ENCODE peak calls at places on chromosomes 2 and 18, in eight cellular contexts. One of them, this sample, is unnamed.
A peak's percentile ranks its signal among the peaks of the same experiment; 100 is the strongest.

GRCh38 chr2:240713928-240714746 is 22.5 kb downstream of the AQP12A start:
- DNase-seq in brain microvascular endothelial cell: no peak
- DNase-seq in bronchial epithelial cell: no peak
- DNase-seq in AG10803: no peak
- DNase-seq in lower lobe of right lung: no peak
- DNase-seq in heart left ventricle: peak; percentile 33
- DNase-seq in GM23338: no peak
- DNase-seq in stomach: no peak
- DNase-seq in this sample: no peak

GRCh38 chr2:108786008-108786353 is 590 bp upstream of the CCDC138 start:
- DNase-seq in stomach: no peak
- DNase-seq in heart left ventricle: no peak
- DNase-seq in AG10803: peak; percentile 26
- DNase-seq in brain microvascular endothelial cell: no peak
- DNase-seq in GM23338: no peak
- DNase-seq in lower lobe of right lung: no peak
- DNase-seq in bronchial epithelial cell: no peak
- DNase-seq in this sample: no peak

GRCh38 chr18:48590678-48591077 is 51.8 kb downstream of the CTIF start:
- DNase-seq in lower lobe of right lung: no peak
- DNase-seq in AG10803: peak; percentile 93
- DNase-seq in GM23338: no peak
- DNase-seq in heart left ventricle: no peak
- DNase-seq in brain microvascular endothelial cell: peak; percentile 95
- DNase-seq in stomach: no peak
- DNase-seq in bronchial epithelial cell: peak; percentile 69
- DNase-seq in this sample: peak; percentile 65

GRCh38 chr2:216596234-216596985 is 36.8 kb upstream of the IGFBP2 start:
- DNase-seq in GM23338: no peak
- DNase-seq in bronchial epithelial cell: no peak
- DNase-seq in AG10803: peak; percentile 95
- DNase-seq in stomach: no peak
- DNase-seq in lower lobe of right lung: no peak
- DNase-seq in brain microvascular endothelial cell: peak; percentile 66
- DNase-seq in heart left ventricle: no peak
- DNase-seq in this sample: peak; percentile 94

GRCh38 chr2:224195954-224196571 is 157.0 kb upstream of the SERPINE2 start:
- DNase-seq in brain microvascular endothelial cell: no peak
- DNase-seq in AG10803: no peak
- DNase-seq in stomach: no peak
- DNase-seq in GM23338: no peak
- DNase-seq in bronchial epithelial cell: no peak
- DNase-seq in heart left ventricle: no peak
- DNase-seq in lower lobe of right lung: no peak
- DNase-seq in this sample: no peak

GRCh38 chr2:40658917-40659316 is 207.0 kb upstream of the SLC8A1 start:
- DNase-seq in brain microvascular endothelial cell: peak; percentile 35
- DNase-seq in bronchial epithelial cell: peak; percentile 18
- DNase-seq in AG10803: peak; percentile 29
- DNase-seq in heart left ventricle: no peak
- DNase-seq in stomach: no peak
- DNase-seq in GM23338: peak; percentile 63
- DNase-seq in lower lobe of right lung: no peak
- DNase-seq in this sample: peak; percentile 8

GRCh38 chr2:119744335-119744939 is 15.3 kb upstream of the PTPN4 start:
- DNase-seq in bronchial epithelial cell: peak; percentile 94
- DNase-seq in stomach: peak; percentile 53
- DNase-seq in GM23338: no peak
- DNase-seq in heart left ventricle: no peak
- DNase-seq in lower lobe of right lung: peak; percentile 53
- DNase-seq in AG10803: no peak
- DNase-seq in brain microvascular endothelial cell: no peak
- DNase-seq in this sample: no peak

GRCh38 chr18:54939375-54939917 is 19.8 kb downstream of the CCDC68 start:
- DNase-seq in AG10803: peak; percentile 5
- DNase-seq in brain microvascular endothelial cell: no peak
- DNase-seq in heart left ventricle: no peak
- DNase-seq in GM23338: no peak
- DNase-seq in lower lobe of right lung: no peak
- DNase-seq in stomach: no peak
- DNase-seq in bronchial epithelial cell: no peak
- DNase-seq in this sample: peak; percentile 56

GRCh38 chr2:72892506-72893173 is 5.4 kb downstream of the SPR start:
- DNase-seq in heart left ventricle: peak; percentile 81
- DNase-seq in stomach: peak; percentile 80
- DNase-seq in GM23338: peak; percentile 87
- DNase-seq in bronchial epithelial cell: peak; percentile 59
- DNase-seq in AG10803: peak; percentile 77
- DNase-seq in lower lobe of right lung: peak; percentile 79
- DNase-seq in brain microvascular endothelial cell: peak; percentile 40
- DNase-seq in this sample: peak; percentile 64

GRCh38 chr18:29181151-29181901 is 1004.4 kb upstream of the CDH2 start:
- DNase-seq in GM23338: no peak
- DNase-seq in AG10803: peak; percentile 97
- DNase-seq in lower lobe of right lung: no peak
- DNase-seq in heart left ventricle: no peak
- DNase-seq in stomach: no peak
- DNase-seq in bronchial epithelial cell: peak; percentile 82
- DNase-seq in brain microvascular endothelial cell: peak; percentile 77
- DNase-seq in this sample: peak; percentile 89

GRCh38 chr2:152647417-152648010 is 69.7 kb downstream of the PRPF40A start:
- DNase-seq in stomach: peak; percentile 81
- DNase-seq in lower lobe of right lung: peak; percentile 59
- DNase-seq in brain microvascular endothelial cell: no peak
- DNase-seq in heart left ventricle: peak; percentile 68
- DNase-seq in bronchial epithelial cell: peak; percentile 13
- DNase-seq in AG10803: peak; percentile 67
- DNase-seq in GM23338: peak; percentile 24
- DNase-seq in this sample: peak; percentile 38

GRCh38 chr2:128282976-128283810 is 35.5 kb downstream of the HS6ST1 start:
- DNase-seq in lower lobe of right lung: peak; percentile 44
- DNase-seq in heart left ventricle: peak; percentile 53
- DNase-seq in bronchial epithelial cell: no peak
- DNase-seq in AG10803: no peak
- DNase-seq in stomach: no peak
- DNase-seq in GM23338: no peak
- DNase-seq in brain microvascular endothelial cell: no peak
- DNase-seq in this sample: no peak

GRCh38 chr2:238425979-238426567 is 654 bp upstream of the ASB1 start:
- DNase-seq in heart left ventricle: no peak
- DNase-seq in brain microvascular endothelial cell: peak; percentile 92
- DNase-seq in stomach: peak; percentile 25
- DNase-seq in AG10803: peak; percentile 43
- DNase-seq in GM23338: peak; percentile 55
- DNase-seq in bronchial epithelial cell: peak; percentile 32
- DNase-seq in lower lobe of right lung: no peak
- DNase-seq in this sample: peak; percentile 30

GRCh38 chr2:197042613-197043248 is 116.2 kb upstream of the PGAP1 start:
- DNase-seq in bronchial epithelial cell: no peak
- DNase-seq in stomach: no peak
- DNase-seq in heart left ventricle: no peak
- DNase-seq in GM23338: no peak
- DNase-seq in AG10803: no peak
- DNase-seq in brain microvascular endothelial cell: no peak
- DNase-seq in lower lobe of right lung: no peak
- DNase-seq in this sample: no peak

GRCh38 chr2:121185571-121186074 is 99.4 kb downstream of the TFCP2L1 start:
- DNase-seq in brain microvascular endothelial cell: no peak
- DNase-seq in GM23338: no peak
- DNase-seq in bronchial epithelial cell: peak; percentile 34
- DNase-seq in AG10803: no peak
- DNase-seq in heart left ventricle: no peak
- DNase-seq in stomach: peak; percentile 29
- DNase-seq in lower lobe of right lung: no peak
- DNase-seq in this sample: no peak

GRCh38 chr2:189179607-189179979 is at the start of gene COL5A2:
- DNase-seq in bronchial epithelial cell: peak; percentile 74
- DNase-seq in lower lobe of right lung: no peak
- DNase-seq in brain microvascular endothelial cell: peak; percentile 94
- DNase-seq in GM23338: peak; percentile 55
- DNase-seq in stomach: no peak
- DNase-seq in AG10803: peak; percentile 93
- DNase-seq in heart left ventricle: peak; percentile 61
- DNase-seq in this sample: peak; percentile 94

GRCh38 chr2:233034-233433 is 30.8 kb downstream of the SH3YL1 start:
- DNase-seq in stomach: no peak
- DNase-seq in GM23338: peak; percentile 82
- DNase-seq in bronchial epithelial cell: no peak
- DNase-seq in lower lobe of right lung: no peak
- DNase-seq in heart left ventricle: no peak
- DNase-seq in AG10803: no peak
- DNase-seq in brain microvascular endothelial cell: no peak
- DNase-seq in this sample: no peak

GRCh38 chr18:72100465-72100864 is 443.7 kb downstream of the CBLN2 start:
- DNase-seq in heart left ventricle: no peak
- DNase-seq in bronchial epithelial cell: no peak
- DNase-seq in stomach: no peak
- DNase-seq in AG10803: no peak
- DNase-seq in brain microvascular endothelial cell: no peak
- DNase-seq in lower lobe of right lung: no peak
- DNase-seq in GM23338: no peak
- DNase-seq in this sample: no peak

DNA sequence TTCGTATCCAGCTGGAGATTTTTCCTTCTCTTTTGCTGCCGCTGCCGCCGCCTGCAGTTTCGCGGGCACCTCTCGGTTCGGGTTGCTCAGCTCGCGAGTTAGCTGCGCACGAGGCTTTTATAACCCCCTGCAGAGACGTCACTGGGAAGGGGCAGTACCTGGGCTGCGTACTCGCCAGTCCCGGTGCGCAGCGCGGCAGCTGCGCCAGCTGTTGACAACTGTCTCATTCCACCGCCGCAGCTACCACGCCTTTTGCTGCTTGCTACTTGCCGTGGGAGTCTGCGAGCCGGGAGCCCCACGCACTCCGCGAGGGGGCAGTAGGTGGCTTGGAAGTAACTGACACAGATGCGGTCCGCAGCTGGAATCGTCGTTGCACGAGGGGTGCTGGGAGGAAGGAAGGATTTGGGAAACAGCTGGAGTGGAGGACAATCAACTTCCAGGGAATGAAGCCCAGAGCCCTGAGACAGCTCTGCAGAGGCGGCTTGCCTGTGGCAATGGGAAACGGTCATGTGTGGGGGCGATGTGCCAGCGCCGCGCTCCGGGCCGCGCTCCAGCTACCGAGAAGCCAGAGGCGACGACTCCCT is at the start of gene TACR1:
- DNase-seq in AG10803: peak; percentile 73
- DNase-seq in brain microvascular endothelial cell: peak; percentile 52
- DNase-seq in stomach: peak; percentile 61
- DNase-seq in GM23338: peak; percentile 84
- DNase-seq in lower lobe of right lung: peak; percentile 73
- DNase-seq in heart left ventricle: peak; percentile 80
- DNase-seq in bronchial epithelial cell: peak; percentile 45
- DNase-seq in this sample: peak; percentile 73
- TF ChIP-seq CTCF in AG10803: peak; percentile 76
- TF ChIP-seq CTCF in brain microvascular endothelial cell: peak; percentile 84
- TF ChIP-seq CTCF in stomach: no peak
- TF ChIP-seq CTCF in GM23338: peak; percentile 37
- TF ChIP-seq CTCF in lower lobe of right lung: peak; percentile 62
- TF ChIP-seq CTCF in heart left ventricle: peak; percentile 40
- TF ChIP-seq CTCF in bronchial epithelial cell: peak; percentile 67
- TF ChIP-seq CTCF in this sample: peak; percentile 77

GRCh38 chr2:137948894-137949293 is 15.4 kb upstream of the HNMT start:
- DNase-seq in lower lobe of right lung: no peak
- DNase-seq in AG10803: no peak
- DNase-seq in bronchial epithelial cell: no peak
- DNase-seq in heart left ventricle: no peak
- DNase-seq in GM23338: no peak
- DNase-seq in stomach: no peak
- DNase-seq in brain microvascular endothelial cell: no peak
- DNase-seq in this sample: no peak

GRCh38 chr2:137957033-137957432 is 7.2 kb upstream of the HNMT start:
- DNase-seq in GM23338: no peak
- DNase-seq in stomach: no peak
- DNase-seq in AG10803: peak; percentile 98
- DNase-seq in heart left ventricle: no peak
- DNase-seq in brain microvascular endothelial cell: peak; percentile 90
- DNase-seq in lower lobe of right lung: no peak
- DNase-seq in bronchial epithelial cell: peak; percentile 57
- DNase-seq in this sample: peak; percentile 94

GRCh38 chr2:137951606-137952005 is 12.7 kb upstream of the HNMT start:
- DNase-seq in lower lobe of right lung: no peak
- DNase-seq in brain microvascular endothelial cell: peak; percentile 60
- DNase-seq in bronchial epithelial cell: peak; percentile 56
- DNase-seq in stomach: no peak
- DNase-seq in AG10803: peak; percentile 64
- DNase-seq in GM23338: no peak
- DNase-seq in heart left ventricle: no peak
- DNase-seq in this sample: peak; percentile 69

GRCh38 chr2:137950238-137950637 is 14.0 kb upstream of the HNMT start:
- DNase-seq in stomach: no peak
- DNase-seq in GM23338: no peak
- DNase-seq in AG10803: no peak
- DNase-seq in bronchial epithelial cell: no peak
- DNase-seq in lower lobe of right lung: no peak
- DNase-seq in brain microvascular endothelial cell: no peak
- DNase-seq in heart left ventricle: no peak
- DNase-seq in this sample: no peak

GRCh38 chr2:137952586-137953129 is 11.6 kb upstream of the HNMT start:
- DNase-seq in GM23338: no peak
- DNase-seq in brain microvascular endothelial cell: no peak
- DNase-seq in stomach: no peak
- DNase-seq in heart left ventricle: no peak
- DNase-seq in lower lobe of right lung: no peak
- DNase-seq in AG10803: peak; percentile 54
- DNase-seq in bronchial epithelial cell: no peak
- DNase-seq in this sample: peak; percentile 71
- H3K4me3 ChIP-seq in GM23338: no peak overlapping the region
- H3K4me3 ChIP-seq in brain microvascular endothelial cell: no peak overlapping the region
- H3K4me3 ChIP-seq in stomach: peak overlapping the region; percentile 5
- H3K4me3 ChIP-seq in heart left ventricle: peak overlapping the region; percentile 36
- H3K4me3 ChIP-seq in lower lobe of right lung: peak overlapping the region; percentile 2
- H3K4me3 ChIP-seq in AG10803: peak overlapping the region; percentile 43
- H3K4me3 ChIP-seq in bronchial epithelial cell: no peak overlapping the region
- H3K4me3 ChIP-seq in this sample: peak overlapping the region; percentile 35

DNA sequence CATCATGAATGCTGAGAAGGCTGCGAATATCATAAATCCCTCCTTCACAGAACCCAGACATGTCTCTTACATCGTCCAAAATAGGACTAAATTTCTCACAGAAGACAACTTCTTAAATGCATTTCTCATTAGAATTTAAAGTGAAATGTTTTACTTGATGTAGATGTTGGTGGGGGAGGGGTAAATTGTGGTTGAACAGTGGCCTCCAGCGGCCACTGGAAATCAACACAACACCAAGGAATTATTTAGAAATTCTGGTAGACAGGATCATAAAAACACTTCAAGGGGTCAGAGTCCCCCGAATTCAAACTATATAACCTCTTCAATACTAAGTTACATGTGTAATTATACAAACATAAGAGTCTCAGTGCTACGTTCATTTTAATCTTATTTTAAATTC is 135.9 kb downstream of the ABCA12 start:
- DNase-seq in AG10803: peak; percentile 53
- DNase-seq in heart left ventricle: no peak
- DNase-seq in bronchial epithelial cell: peak; percentile 37
- DNase-seq in stomach: no peak
- DNase-seq in brain microvascular endothelial cell: peak; percentile 35
- DNase-seq in lower lobe of right lung: no peak
- DNase-seq in GM23338: peak; percentile 70
- DNase-seq in this sample: peak; percentile 51
- TF ChIP-seq CTCF in AG10803: peak; percentile 65
- TF ChIP-seq CTCF in heart left ventricle: peak; percentile 31
- TF ChIP-seq CTCF in bronchial epithelial cell: peak; percentile 33
- TF ChIP-seq CTCF in stomach: no peak
- TF ChIP-seq CTCF in brain microvascular endothelial cell: peak; percentile 72
- TF ChIP-seq CTCF in lower lobe of right lung: peak; percentile 50
- TF ChIP-seq CTCF in GM23338: peak; percentile 69
- TF ChIP-seq CTCF in this sample: peak; percentile 51

GRCh38 chr2:201987426-201987825 is 46.2 kb upstream of the FZD7 start:
- DNase-seq in AG10803: no peak
- DNase-seq in heart left ventricle: no peak
- DNase-seq in lower lobe of right lung: no peak
- DNase-seq in GM23338: no peak
- DNase-seq in brain microvascular endothelial cell: no peak
- DNase-seq in bronchial epithelial cell: no peak
- DNase-seq in stomach: no peak
- DNase-seq in this sample: no peak
- H3K4me3 ChIP-seq in AG10803: no peak overlapping the region
- H3K4me3 ChIP-seq in heart left ventricle: no peak overlapping the region
- H3K4me3 ChIP-seq in lower lobe of right lung: no peak overlapping the region
- H3K4me3 ChIP-seq in GM23338: no peak overlapping the region
- H3K4me3 ChIP-seq in brain microvascular endothelial cell: no peak overlapping the region
- H3K4me3 ChIP-seq in bronchial epithelial cell: no peak overlapping the region
- H3K4me3 ChIP-seq in stomach: no peak overlapping the region
- H3K4me3 ChIP-seq in this sample: no peak overlapping the region